ENCODE peak calls at places on chromosomes 1 and 21, in seven cellular contexts. I is H1, G is GM12878, Q is HCT116, Z is HepG2, O is K562, Y is SK-N-SH. T is an unnamed sample.

GRCh38 chr1:145962157-145963102 is 1.9 kb downstream of the ANKRD34A start:
- DNase-seq in I (peak), G (no peak), Q (no peak), Z (no peak), O (peak), Y (peak), T (peak)

GRCh38 chr1:44802306-44803061 is 2.3 kb downstream of the PLK3 start:
- DNase-seq in I (no peak), G (no peak), Q (no peak), Z (no peak), O (peak), Y (no peak), T (no peak)

GRCh38 chr1:159598196-159598595 is 10.6 kb downstream of the APCS start:
- DNase-seq in I (no peak), G (no peak), Q (no peak), Z (peak), O (no peak), Y (no peak), T (peak)

GRCh38 chr1:245160288-245160687 is 5.5 kb downstream of the KIF26B start:
- DNase-seq in I (no peak), G (no peak), Q (no peak), Z (no peak), O (no peak), Y (no peak), T (no peak)

GRCh38 chr1:234926574-234927311 is 201.9 kb downstream of the TOMM20 start:
- DNase-seq in I (no peak), G (peak), Q (no peak), Z (no peak), O (no peak), Y (no peak), T (no peak)

GRCh38 chr1:7471836-7472235 is 299.3 kb upstream of the VAMP3 start:
- DNase-seq in I (no peak), G (no peak), Q (no peak), Z (no peak), O (no peak), Y (no peak), T (no peak)

GRCh38 chr1:20366766-20367602 is 76.3 kb downstream of the VWA5B1 start:
- DNase-seq in I (peak), G (no peak), Q (no peak), Z (peak), O (peak), Y (peak), T (peak)

GRCh38 chr1:208192989-208193388 is 51.2 kb downstream of the PLXNA2 start:
- DNase-seq in I (no peak), G (no peak), Q (no peak), Z (no peak), O (no peak), Y (no peak), T (no peak)

GRCh38 chr1:241406421-241406820 is 49.4 kb upstream of the RGS7 start:
- DNase-seq in I (no peak), G (no peak), Q (no peak), Z (no peak), O (no peak), Y (no peak), T (no peak)

GRCh38 chr1:145740269-145740668 is 21.0 kb downstream of the CD160 start:
- DNase-seq in I (no peak), G (no peak), Q (no peak), Z (no peak), O (no peak), Y (no peak), T (no peak)

GRCh38 chr1:172662464-172663109 is 3.7 kb downstream of the FASLG start:
- DNase-seq in I (no peak), G (peak), Q (no peak), Z (no peak), O (no peak), Y (peak), T (peak)

GRCh38 chr1:156814571-156815260 is 1.9 kb downstream of the SH2D2A start:
- DNase-seq in I (no peak), G (no peak), Q (no peak), Z (no peak), O (no peak), Y (no peak), T (no peak)

GRCh38 chr1:6414443-6414844 is 5.3 kb downstream of the HES2 start:
- DNase-seq in I (peak), G (peak), Q (peak), Z (peak), O (peak), Y (peak), T (peak)

GRCh38 chr1:170351368-170351946 is 180.5 kb upstream of the GORAB start:
- DNase-seq in I (no peak), G (no peak), Q (no peak), Z (no peak), O (no peak), Y (no peak), T (no peak)

GRCh38 chr1:27623327-27624212 is 11.4 kb downstream of the FGR start:
- DNase-seq in I (no peak), G (no peak), Q (no peak), Z (no peak), O (no peak), Y (no peak), T (no peak)

GRCh38 chr1:183034682-183035081 is 11.5 kb downstream of the LAMC1 start:
- DNase-seq in I (no peak), G (no peak), Q (no peak), Z (no peak), O (no peak), Y (no peak), T (no peak)

GRCh38 chr21:43921602-43921978 is 56.6 kb downstream of the AGPAT3 start:
- DNase-seq in I (no peak), G (peak), Q (no peak), Z (peak), O (no peak), Y (no peak), T (no peak)
- TF ChIP-seq JUND in I (no peak), G (no peak), Q (no peak), Z (no peak), O (no peak), Y (no peak), T (no peak)

DNA sequence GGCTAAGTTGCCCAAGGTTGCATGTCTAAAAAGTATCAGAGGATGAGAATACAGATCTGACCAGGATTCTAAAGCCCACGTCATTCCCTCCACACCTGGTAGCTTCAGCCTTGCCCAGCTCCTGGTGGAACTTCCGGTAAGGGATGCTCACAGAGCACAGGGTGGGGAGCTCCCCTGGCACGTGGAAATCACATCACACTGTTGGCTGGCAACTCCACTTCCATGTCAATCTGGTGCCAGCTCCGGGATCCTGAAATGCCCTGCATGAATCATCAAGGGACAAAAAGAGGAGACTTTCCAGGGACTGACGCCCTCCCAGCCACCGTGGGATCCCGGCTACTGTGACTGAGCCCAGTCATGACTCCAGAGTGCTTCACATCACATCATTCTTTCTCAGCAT is 12.4 kb upstream of the BCAR3 start:
- DNase-seq in I (no peak), G (no peak), Q (no peak), Z (no peak), O (no peak), Y (no peak), T (no peak)
- TF ChIP-seq JUND in I (no peak), G (no peak), Q (no peak), Z (no peak), O (no peak), Y (peak), T (no peak)

DNA sequence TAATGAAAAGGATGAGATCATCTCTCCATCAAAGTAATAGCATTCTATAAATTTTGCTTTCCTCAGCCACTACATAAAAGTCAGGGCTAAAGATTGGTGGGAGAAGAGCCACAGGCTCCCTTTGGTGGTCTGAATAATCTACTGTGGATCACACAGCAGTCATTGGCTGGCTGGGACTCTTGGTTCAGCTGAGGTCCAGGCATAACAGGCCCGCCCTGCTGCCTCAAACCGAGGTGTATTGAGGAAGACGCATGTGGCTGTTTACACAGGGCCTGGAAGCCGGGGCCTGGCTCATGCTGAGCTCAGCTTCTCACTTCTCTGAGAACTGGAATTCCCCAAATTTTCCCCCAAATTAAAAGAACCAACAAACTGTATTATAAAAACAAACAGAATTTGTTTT is 139.2 kb downstream of the PTPRC start:
- DNase-seq in I (no peak), G (no peak), Q (no peak), Z (no peak), O (no peak), Y (no peak), T (no peak)
- TF ChIP-seq JUND in I (no peak), G (no peak), Q (no peak), Z (no peak), O (no peak), Y (no peak), T (no peak)

GRCh38 chr1:42730988-42731387 is 9.0 kb downstream of the CLDN19 start:
- DNase-seq in I (peak), G (no peak), Q (peak), Z (no peak), O (peak), Y (peak), T (peak)
- TF ChIP-seq JUND in I (peak), G (no peak), Q (no peak), Z (no peak), O (peak), Y (no peak), T (no peak)

GRCh38 chr1:228009116-228009827 is 2.5 kb downstream of the WNT3A start:
- DNase-seq in I (no peak), G (no peak), Q (no peak), Z (no peak), O (peak), Y (peak), T (no peak)

GRCh38 chr1:228012555-228012954 is 5.8 kb downstream of the WNT3A start:
- DNase-seq in I (no peak), G (no peak), Q (no peak), Z (no peak), O (no peak), Y (no peak), T (no peak)

GRCh38 chr1:228011721-228012311 is 5.0 kb downstream of the WNT3A start:
- DNase-seq in I (no peak), G (no peak), Q (no peak), Z (no peak), O (peak), Y (no peak), T (no peak)

GRCh38 chr1:228009828-228010775 is 3.3 kb downstream of the WNT3A start:
- DNase-seq in I (no peak), G (peak), Q (no peak), Z (no peak), O (peak), Y (no peak), T (no peak)

DNA sequence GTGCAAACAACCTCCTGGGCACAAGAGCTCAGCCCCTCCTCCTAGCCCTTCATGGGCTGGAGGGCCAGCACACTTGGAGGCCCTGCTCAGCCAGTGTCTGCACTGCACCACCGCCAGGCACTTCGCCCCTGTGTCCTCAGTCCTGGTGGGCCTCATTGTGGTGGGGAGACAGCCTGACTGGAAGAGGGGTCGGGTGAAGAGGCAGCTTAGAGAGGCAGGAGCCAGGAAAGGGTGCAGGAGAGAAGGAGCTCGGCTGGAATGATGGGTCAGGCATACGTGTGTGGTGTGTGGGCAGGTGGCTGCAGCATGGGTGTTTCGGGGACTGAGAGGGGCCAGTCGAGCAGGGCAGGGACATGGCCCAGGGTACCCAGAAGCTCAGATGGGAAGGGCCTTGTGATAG is 4.1 kb downstream of the WNT3A start:
- DNase-seq in I (no peak), G (no peak), Q (no peak), Z (no peak), O (peak), Y (no peak), T (no peak)
- TF ChIP-seq JUND in I (no peak), G (no peak), Q (no peak), Z (no peak), O (no peak), Y (no peak), T (no peak)

GRCh38 chr1:116855788-116856187 is 53.9 kb upstream of the PTGFRN start:
- DNase-seq in I (no peak), G (no peak), Q (no peak), Z (no peak), O (no peak), Y (peak), T (no peak)
- TF ChIP-seq JUND in I (no peak), G (no peak), Q (no peak), Z (no peak), O (no peak), Y (no peak), T (no peak)

GRCh38 chr1:1627842-1628655 is 3.9 kb upstream of the MMP23B start:
- DNase-seq in I (no peak), G (no peak), Q (peak), Z (no peak), O (no peak), Y (no peak), T (no peak)

GRCh38 chr1:1626207-1627141 is 5.5 kb upstream of the MMP23B start:
- DNase-seq in I (peak), G (no peak), Q (no peak), Z (no peak), O (no peak), Y (no peak), T (no peak)

GRCh38 chr1:1625824-1626206 is 6.2 kb upstream of the MMP23B start:
- DNase-seq in I (no peak), G (no peak), Q (no peak), Z (no peak), O (no peak), Y (no peak), T (no peak)

GRCh38 chr1:1628656-1629429 is 3.1 kb upstream of the MMP23B start:
- DNase-seq in I (peak), G (no peak), Q (peak), Z (no peak), O (no peak), Y (no peak), T (no peak)

DNA sequence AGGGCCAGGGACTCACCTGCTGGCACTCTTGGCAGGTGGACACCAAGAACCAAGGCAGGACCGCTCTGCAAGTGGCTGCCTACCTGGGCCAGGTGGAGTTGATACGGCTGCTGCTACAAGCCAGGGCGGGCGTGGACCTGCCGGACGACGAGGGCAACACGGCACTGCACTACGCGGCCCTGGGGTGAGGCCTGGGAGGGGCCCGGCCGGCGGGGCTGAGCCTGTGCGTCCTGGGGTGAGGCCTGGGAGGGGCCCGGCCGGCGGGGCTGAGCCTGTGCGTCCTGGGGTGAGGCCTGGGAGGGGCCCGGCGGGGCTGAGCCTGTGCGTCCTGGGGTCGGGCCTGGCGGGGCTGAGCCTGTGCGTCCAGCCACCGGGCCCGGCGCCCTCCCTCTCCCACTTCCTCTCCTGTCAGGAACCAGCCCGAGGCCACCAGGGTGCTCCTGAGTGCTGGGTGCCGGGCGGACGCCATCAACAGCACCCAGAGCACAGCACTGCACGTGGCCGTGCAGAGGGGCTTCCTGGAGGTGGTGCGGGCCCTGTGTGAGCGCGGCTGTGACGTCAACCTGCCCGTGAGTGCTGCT is 4.6 kb upstream of the MMP23B start:
- DNase-seq in I (peak), G (no peak), Q (peak), Z (no peak), O (no peak), Y (no peak), T (no peak)
- TF ChIP-seq JUND in I (no peak), G (no peak), Q (no peak), Z (no peak), O (no peak), Y (no peak), T (no peak)